ENCODE peak calls at places on chromosomes 4 and X, in five cellular contexts. Q is SK-N-SH, C is GM12878, V is stomach, Z is upper lobe of left lung. O is an unnamed sample.

GRCh38 chr4:3124070-3124767 is 49.7 kb downstream of the HTT start:
- DNase-seq in Z (no peak), Q (no peak), C (no peak), V (no peak), O (no peak)

GRCh38 chr4:85672116-85672515 is 197.2 kb downstream of the ARHGAP24 start:
- DNase-seq in Q (no peak), V (no peak), Z (no peak), C (no peak), O (no peak)

GRCh38 chrX:115367455-115367854 is 77.9 kb downstream of the LUZP4 start:
- DNase-seq in C (no peak), V (no peak), Q (no peak), Z (no peak), O (no peak)

GRCh38 chrX:130049821-130050220 is 60.5 kb downstream of the ELF4 start:
- DNase-seq in V (no peak), C (no peak), Q (no peak), Z (no peak), O (no peak)

GRCh38 chr4:100290585-100290984 is 100.3 kb upstream of the DDIT4L start:
- DNase-seq in C (no peak), V (no peak), Z (no peak), Q (no peak), O (no peak)

GRCh38 chr4:3305610-3306371 is 13.0 kb downstream of the RGS12 start:
- DNase-seq in V (no peak), C (no peak), Z (no peak), Q (no peak), O (no peak)

GRCh38 chrX:1442016-1442665 is 10.6 kb downstream of the ASMTL start:
- DNase-seq in Z (peak), V (no peak), C (no peak), Q (no peak), O (no peak)

GRCh38 chrX:1673337-1673736 is 58.5 kb downstream of the ASMT start:
- DNase-seq in C (no peak), V (no peak), Q (peak), Z (no peak), O (peak)

DNA sequence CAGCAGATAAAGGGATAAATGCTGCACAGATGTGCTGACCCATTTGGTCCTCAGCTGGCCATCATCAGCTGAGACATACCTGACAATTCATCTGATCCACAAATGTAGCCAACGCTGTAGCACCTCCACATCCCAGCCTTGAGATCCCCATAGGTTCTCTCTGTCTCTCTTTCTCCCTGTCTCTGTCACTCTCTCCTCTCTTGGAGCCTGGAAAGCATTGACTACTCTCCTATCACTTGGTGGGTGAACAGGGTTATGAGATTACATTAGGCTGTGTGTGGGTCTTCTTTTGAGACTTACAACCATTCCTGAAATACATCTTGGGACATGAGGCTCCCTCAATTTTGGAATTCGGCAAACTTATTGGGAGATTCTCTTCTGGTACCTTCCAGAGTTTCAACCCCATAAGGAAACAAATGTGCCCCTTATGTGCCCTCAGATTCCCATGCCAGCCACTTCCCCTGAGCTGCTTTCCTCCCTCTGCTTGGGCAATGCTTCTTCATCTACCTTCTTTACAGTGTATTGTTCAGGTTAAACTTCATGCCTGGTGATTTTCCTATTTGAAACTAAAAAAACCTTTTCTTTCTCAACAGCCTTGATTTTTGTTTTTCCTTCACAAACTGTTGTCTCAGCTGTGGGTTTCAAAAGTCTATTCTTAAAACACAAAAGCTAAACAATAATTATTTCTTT is 29.1 kb upstream of the FGF2 start:
- DNase-seq in V (no peak), Z (no peak), C (no peak), Q (no peak), O (no peak)
- H3K4me3 ChIP-seq in V (no peak), Z (no peak), C (no peak), Q (no peak), O (no peak)

DNA sequence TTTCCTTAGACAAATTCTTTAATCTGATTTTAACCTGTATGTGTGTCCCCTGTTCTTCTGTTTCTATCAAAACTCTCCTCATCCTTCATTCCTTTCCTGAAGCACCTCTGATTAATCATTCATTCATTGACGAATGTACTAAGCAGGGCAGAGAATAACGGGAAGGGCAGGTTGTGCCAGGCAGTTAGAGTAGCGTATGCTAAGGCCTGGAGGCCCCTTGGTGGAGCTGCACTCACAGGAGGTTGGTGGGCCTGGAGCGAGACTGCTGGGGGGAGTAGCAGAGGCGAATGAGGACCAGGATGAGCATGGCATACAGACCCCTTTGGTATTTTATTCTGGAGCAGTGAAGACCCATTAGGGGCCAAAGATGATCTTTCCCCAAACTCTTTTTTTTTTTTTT is 22.5 kb downstream of the PTTG2 start:
- DNase-seq in Z (no peak), V (no peak), C (no peak), Q (no peak), O (no peak)
- TF ChIP-seq POLR2AphosphoS5 in Z (no peak), V (no peak), C (no peak), Q (no peak), O (no peak)

DNA sequence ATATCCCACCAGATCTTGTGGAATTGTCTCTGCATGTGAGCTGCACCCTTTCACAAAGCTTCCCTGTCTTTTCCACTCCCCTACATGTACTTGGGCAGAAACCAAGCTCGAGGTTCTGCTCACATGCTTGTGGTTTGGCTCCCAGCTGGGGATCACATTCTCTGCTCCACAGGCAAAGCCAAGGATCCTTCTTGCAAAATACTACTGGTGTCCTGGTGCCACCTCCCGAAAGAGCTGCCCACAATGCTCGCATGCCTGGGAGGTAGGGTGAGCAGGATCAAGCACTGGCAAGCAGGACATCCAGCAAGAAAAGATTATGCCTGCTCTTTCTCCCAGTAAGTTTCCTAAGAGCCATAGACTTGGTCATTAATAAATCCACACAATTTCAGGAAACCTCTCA is 45.1 kb upstream of the PPARGC1A start:
- DNase-seq in V (peak), Q (no peak), Z (peak), C (no peak), O (peak)
- TF ChIP-seq EP300 in V (peak), Q (no peak), Z (no peak), C (no peak), O (no peak)

GRCh38 chr4:65358914-65359313 is 311.4 kb downstream of the EPHA5 start:
- DNase-seq in V (no peak), Q (no peak), C (no peak), Z (no peak), O (no peak)
- H3K4me3 ChIP-seq in V (no peak), Q (no peak), C (no peak), Z (no peak), O (no peak)

DNA sequence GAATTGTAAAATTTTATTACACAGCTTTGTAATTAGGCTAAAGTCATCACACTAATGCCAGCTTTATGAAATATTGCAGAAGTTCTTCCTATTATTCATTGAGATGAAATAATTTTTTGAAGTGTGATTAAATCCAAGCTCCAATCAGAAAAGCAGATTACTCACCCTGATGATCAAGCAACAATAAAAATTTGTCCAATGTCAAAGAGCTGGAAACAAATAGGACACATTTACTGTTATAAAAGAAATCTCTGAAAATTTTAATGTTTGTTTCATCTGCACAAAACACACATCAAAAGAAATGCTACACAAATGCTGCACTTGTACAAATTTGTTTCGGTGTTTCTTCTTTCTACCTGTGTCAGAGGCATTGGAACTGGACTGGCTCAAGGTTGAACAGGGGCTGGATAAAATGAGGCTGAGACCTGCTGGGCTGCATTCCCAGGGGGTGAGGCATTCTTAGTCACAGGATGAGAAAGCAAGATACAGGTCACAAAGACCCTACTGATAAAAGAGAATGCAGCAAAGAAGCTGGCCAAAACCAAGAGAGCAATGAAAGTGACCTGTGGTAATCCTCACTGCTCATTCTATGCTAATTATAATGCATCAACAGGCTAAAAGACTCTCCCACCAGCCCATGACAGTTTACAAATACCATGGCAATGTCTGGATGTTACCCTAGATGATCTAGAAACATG is 78.3 kb downstream of the GASK1B start:
- DNase-seq in Q (no peak), Z (no peak), C (no peak), V (no peak), O (no peak)
- TF ChIP-seq POLR2AphosphoS5 in Q (no peak), Z (no peak), C (no peak), V (no peak), O (no peak)

GRCh38 chr4:124658795-124659194 is 53.7 kb downstream of the ANKRD50 start:
- DNase-seq in C (no peak), V (no peak), Q (no peak), Z (no peak), O (no peak)
- TF ChIP-seq EP300 in C (no peak), V (no peak), Q (no peak), Z (no peak), O (no peak)

DNA sequence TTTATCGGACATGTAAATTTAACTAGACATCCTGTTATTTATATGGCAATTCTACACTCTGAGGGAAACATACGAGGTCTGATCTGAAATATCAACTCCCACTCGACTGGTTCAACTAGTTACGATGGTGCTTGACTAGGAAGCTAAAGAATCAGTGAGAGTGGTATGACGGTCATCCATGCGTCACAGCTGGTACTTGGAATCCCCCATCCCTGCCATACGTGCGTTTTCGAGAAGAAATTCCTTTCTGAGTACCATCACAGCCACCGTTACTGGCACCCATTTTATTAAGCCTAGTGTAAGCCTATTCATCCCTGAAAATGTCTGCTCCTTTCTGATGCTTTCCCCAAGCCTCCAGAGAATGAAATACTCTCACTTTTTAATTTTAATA is 695 bp upstream of the PIGA start:
- DNase-seq in Z (peak), V (no peak), C (no peak), Q (peak), O (peak)
- H3K4me3 ChIP-seq in Z (peak), V (peak), C (peak), Q (peak), O (peak)

GRCh38 chr4:182918044-182918607 is 940 bp upstream of the DCTD start:
- DNase-seq in Q (no peak), C (peak), Z (no peak), V (no peak), O (no peak)

GRCh38 chr4:182914357-182914756 is 2.8 kb downstream of the DCTD start:
- DNase-seq in V (no peak), C (no peak), Q (no peak), Z (no peak), O (no peak)

GRCh38 chr4:182918791-182919302 is 1.7 kb upstream of the DCTD start:
- DNase-seq in Z (no peak), V (no peak), Q (no peak), C (peak), O (no peak)

GRCh38 chr4:182916483-182917181 is 554 bp downstream of the DCTD start:
- DNase-seq in C (no peak), Q (no peak), V (peak), Z (peak), O (peak)

GRCh38 chr4:182917182-182918043 is at the start of gene DCTD:
- DNase-seq in V (peak), Q (peak), C (no peak), Z (peak), O (peak)
- TF ChIP-seq POLR2AphosphoS5 in V (peak), Q (no peak), C (peak), Z (peak), O (peak)

GRCh38 chr4:159497961-159498360 is 395.1 kb downstream of the RAPGEF2 start:
- DNase-seq in Q (no peak), C (no peak), V (no peak), Z (no peak), O (no peak)

GRCh38 chr4:159496248-159496647 is 393.4 kb downstream of the RAPGEF2 start:
- DNase-seq in Z (no peak), C (no peak), V (no peak), Q (no peak), O (no peak)

GRCh38 chr4:159503243-159503642 is 400.4 kb downstream of the RAPGEF2 start:
- DNase-seq in Q (no peak), Z (no peak), V (no peak), C (no peak), O (no peak)

GRCh38 chr4:159495515-159496236 is 392.8 kb downstream of the RAPGEF2 start:
- DNase-seq in Z (no peak), V (no peak), C (no peak), Q (no peak), O (no peak)

DNA sequence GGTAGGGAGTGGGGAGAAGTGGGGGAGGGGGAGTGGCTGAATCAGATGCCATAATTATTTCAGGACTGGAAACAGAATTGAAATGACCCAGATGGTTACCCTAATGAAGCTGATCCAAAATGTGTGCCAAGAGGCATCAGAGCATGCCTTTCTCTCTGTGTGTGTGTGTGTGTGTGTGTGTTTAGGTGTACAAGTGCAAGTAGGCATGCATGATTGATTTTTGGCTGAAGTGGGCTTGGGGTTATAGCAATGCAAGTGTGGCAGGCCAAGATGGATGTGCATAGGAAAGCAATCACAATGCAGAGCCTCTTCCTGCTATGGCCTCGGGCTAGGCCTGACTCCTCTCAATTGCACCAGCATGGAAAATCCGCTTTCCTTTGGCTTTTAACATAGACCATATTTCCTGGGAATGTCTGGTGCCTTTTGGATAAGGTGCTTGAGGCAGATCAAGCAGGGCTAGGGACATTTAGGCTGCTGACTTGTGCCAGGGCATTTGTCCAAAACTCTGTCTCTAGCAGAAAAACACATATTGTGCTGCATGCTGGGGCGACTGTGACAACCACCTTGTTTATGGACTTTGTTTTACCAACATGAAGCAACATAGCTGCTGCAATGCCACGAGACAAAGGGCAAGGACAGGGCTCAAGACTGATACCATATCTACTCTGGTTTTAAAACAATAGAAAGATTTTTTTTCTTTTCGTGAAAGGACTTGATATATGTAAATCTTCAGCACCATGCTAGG is 395.7 kb downstream of the RAPGEF2 start:
- DNase-seq in Q (no peak), V (no peak), C (no peak), Z (no peak), O (no peak)
- TF ChIP-seq EP300 in Q (no peak), V (no peak), C (no peak), Z (no peak), O (no peak)